ENCODE peak calls at places on chromosome 18, in five cellular contexts. B, R, V, C and U are unnamed samples.

GRCh38 chr18:44592639-44593038 is 88.0 kb upstream of the SETBP1 start:
- DNase-seq in B (no peak), R (no peak), V (no peak), C (no peak), U (no peak)

GRCh38 chr18:79939096-79939495 is 12.4 kb downstream of the SLC66A2 start:
- DNase-seq in B (no peak), R (no peak), V (no peak), C (no peak), U (no peak)

GRCh38 chr18:49368876-49369440 is 91.5 kb downstream of the DYM start:
- DNase-seq in B (no peak), R (peak; percentile 2), V (no peak), C (peak; percentile 9), U (peak; percentile 32)

GRCh38 chr18:62766266-62766665 is 50.9 kb downstream of the PHLPP1 start:
- DNase-seq in B (no peak), R (no peak), V (no peak), C (no peak), U (no peak)

GRCh38 chr18:45626330-45627203 is 11.3 kb downstream of the SLC14A2 start:
- DNase-seq in B (no peak), R (peak; percentile 60), V (no peak), C (no peak), U (no peak)

GRCh38 chr18:79905389-79905911 is 46.0 kb downstream of the SLC66A2 start:
- DNase-seq in B (no peak), R (no peak), V (no peak), C (no peak), U (no peak)

GRCh38 chr18:23207191-23207955 is 72.1 kb downstream of the CABLES1 start:
- DNase-seq in B (no peak), R (no peak), V (no peak), C (no peak), U (no peak)

GRCh38 chr18:3152294-3152693 is 67.5 kb downstream of the MYOM1 start:
- DNase-seq in B (no peak), R (no peak), V (no peak), C (no peak), U (no peak)

GRCh38 chr18:13895505-13896033 is 19.8 kb downstream of the MC2R start:
- DNase-seq in B (no peak), R (no peak), V (no peak), C (no peak), U (no peak)

GRCh38 chr18:36130039-36130831 is 536 bp downstream of the ELP2 start:
- DNase-seq in B (no peak), R (no peak), V (no peak), C (no peak), U (no peak)

GRCh38 chr18:56298935-56299334 is 339.5 kb downstream of the TXNL1 start:
- DNase-seq in B (no peak), R (no peak), V (no peak), C (peak; percentile 60), U (peak; percentile 70)

GRCh38 chr18:22170421-22171262 is 1.3 kb downstream of the GATA6 start:
- DNase-seq in B (no peak), R (peak; percentile 48), V (no peak), C (no peak), U (peak; percentile 61)

GRCh38 chr18:51765712-51766360 is 568.4 kb upstream of the MEX3C start:
- DNase-seq in B (no peak), R (no peak), V (no peak), C (no peak), U (no peak)

GRCh38 chr18:40529478-40529877 is 1425.6 kb upstream of the PIK3C3 start:
- DNase-seq in B (no peak), R (no peak), V (no peak), C (no peak), U (peak; percentile 18)

GRCh38 chr18:35436076-35436649 is 59.0 kb upstream of the ZNF396 start:
- DNase-seq in B (no peak), R (no peak), V (no peak), C (no peak), U (no peak)

GRCh38 chr18:67893896-67894295 is 377.4 kb upstream of the DSEL start:
- DNase-seq in B (no peak), R (no peak), V (no peak), C (no peak), U (no peak)

GRCh38 chr18:9117980-9118841 is 15.7 kb downstream of the NDUFV2 start:
- DNase-seq in B (no peak), R (no peak), V (no peak), C (no peak), U (no peak)

GRCh38 chr18:63317982-63318881 is 1.3 kb downstream of the BCL2 start:
- DNase-seq in B (peak; percentile 85), R (peak; percentile 65), V (peak; percentile 72), C (peak; percentile 38), U (no peak)